ENCODE peak calls at places on chromosomes 3 and 15, in six cellular contexts. M is ovary, A is ascending aorta, V is progenitor cell of endocrine pancreas, K is activated T-cell treated with anti-CD3 and anti-CD28 coated beads for 4 hours, S is lower leg skin. D is an unnamed sample.

GRCh38 chr3:69809076-69809835 is 70.0 kb downstream of the MITF start:
- DNase-seq in V (no peak), A (no peak), M (no peak), S (no peak), K (no peak), D (no peak)

GRCh38 chr3:187264051-187264450 is 27.5 kb downstream of the MASP1 start:
- DNase-seq in M (no peak), V (no peak), S (no peak), A (no peak), K (no peak), D (no peak)

GRCh38 chr15:39642011-39642640 is 61.2 kb downstream of the THBS1 start:
- DNase-seq in V (no peak), S (no peak), K (no peak), M (no peak), A (no peak), D (no peak)

GRCh38 chr15:39587291-39587909 is 6.5 kb downstream of the THBS1 start:
- DNase-seq in S (no peak), V (no peak), K (no peak), A (no peak), M (no peak), D (no peak)

GRCh38 chr3:130963878-130964277 is 62.7 kb downstream of the ASTE1 start:
- DNase-seq in A (no peak), S (no peak), K (no peak), M (no peak), V (no peak), D (no peak)

GRCh38 chr3:81998139-81998755 is 236.8 kb upstream of the GBE1 start:
- DNase-seq in K (no peak), S (no peak), V (no peak), A (no peak), M (no peak), D (no peak)

GRCh38 chr15:66293419-66294156 is at the start of gene DIS3L:
- DNase-seq in S (peak), M (peak), K (peak), A (peak), V (peak), D (no peak)

GRCh38 chr3:156307704-156308103 is 187.3 kb downstream of the KCNAB1 start:
- DNase-seq in V (no peak), S (no peak), K (no peak), A (peak), M (peak), D (no peak)

GRCh38 chr3:4509043-4509442 is 15.9 kb downstream of the ITPR1 start:
- DNase-seq in A (no peak), S (no peak), V (no peak), K (no peak), M (no peak), D (no peak)

GRCh38 chr3:31934866-31935265 is 46.2 kb downstream of the OSBPL10 start:
- DNase-seq in V (no peak), K (no peak), M (no peak), S (no peak), A (no peak), D (no peak)

GRCh38 chr15:67024998-67025368 is 40.4 kb upstream of the SMAD3 start:
- DNase-seq in V (no peak), K (no peak), S (no peak), A (peak), M (no peak), D (no peak)

GRCh38 chr3:181176610-181177009 is 187.1 kb upstream of the DNAJC19 start:
- DNase-seq in M (peak), V (no peak), A (peak), K (peak), S (peak), D (peak)

GRCh38 chr3:59839283-59839682 is 789.5 kb upstream of the CFAP20DC start:
- DNase-seq in M (no peak), K (no peak), S (no peak), V (no peak), A (no peak), D (no peak)

GRCh38 chr3:106208979-106209378 is 340.2 kb upstream of the CBLB start:
- DNase-seq in K (no peak), S (no peak), M (no peak), A (no peak), V (no peak), D (no peak)

GRCh38 chr3:135154186-135154585 is 359.1 kb downstream of the EPHB1 start:
- DNase-seq in K (no peak), A (no peak), S (no peak), V (no peak), M (no peak), D (no peak)

GRCh38 chr15:90871097-90871715 is 2.8 kb downstream of the FURIN start:
- DNase-seq in V (no peak), S (no peak), K (no peak), A (no peak), M (peak), D (no peak)

GRCh38 chr3:29694331-29694730 is 413.5 kb downstream of the RBMS3 start:
- DNase-seq in K (no peak), V (no peak), A (no peak), S (no peak), M (no peak), D (no peak)

GRCh38 chr3:158983480-158983879 is 181.6 kb downstream of the MFSD1 start:
- DNase-seq in A (no peak), S (no peak), V (no peak), K (no peak), M (no peak), D (no peak)

GRCh38 chr15:29935296-29936020 is 113.2 kb upstream of the TJP1 start:
- DNase-seq in M (no peak), V (no peak), A (no peak), K (no peak), S (no peak), D (no peak)

GRCh38 chr3:178699810-178700209 is 163.6 kb downstream of the KCNMB2 start:
- DNase-seq in A (no peak), V (no peak), S (no peak), K (no peak), M (no peak), D (no peak)

GRCh38 chr3:120181632-120182031 is 87.4 kb upstream of the GSK3B start:
- DNase-seq in M (no peak), A (no peak), S (no peak), K (no peak), V (no peak), D (no peak)

GRCh38 chr15:100115711-100116090 is 226.1 kb downstream of the ADAMTS17 start:
- DNase-seq in V (no peak), S (no peak), A (no peak), M (no peak), K (no peak), D (no peak)

GRCh38 chr3:66047321-66048050 is 8.8 kb upstream of the MAGI1 start:
- DNase-seq in S (no peak), K (no peak), M (peak), A (peak), V (no peak), D (no peak)

GRCh38 chr15:43795997-43796396 is 3.9 kb downstream of the SERF2 start:
- DNase-seq in S (no peak), M (no peak), V (no peak), K (no peak), A (no peak), D (no peak)

GRCh38 chr3:150447631-150448465 is 39.8 kb downstream of the TSC22D2 start:
- DNase-seq in A (no peak), K (no peak), S (no peak), M (no peak), V (no peak), D (no peak)

GRCh38 chr3:113514265-113514769 is 639 bp downstream of the SPICE1 start:
- DNase-seq in K (no peak), V (no peak), S (no peak), M (no peak), A (no peak), D (no peak)

GRCh38 chr3:50156991-50157493 is 1.9 kb downstream of the SEMA3F start:
- DNase-seq in A (no peak), M (no peak), S (no peak), V (no peak), K (no peak), D (no peak)

GRCh38 chr15:26838742-26839460 is 28.0 kb upstream of the GABRA5 start:
- DNase-seq in K (no peak), V (no peak), S (no peak), M (no peak), A (no peak), D (peak)

GRCh38 chr3:172506094-172506493 is 17.1 kb downstream of the TNFSF10 start:
- DNase-seq in V (no peak), M (no peak), A (no peak), S (no peak), K (no peak), D (no peak)

GRCh38 chr3:42876940-42877720 is 1.5 kb upstream of the CYP8B1 start:
- DNase-seq in A (no peak), K (no peak), V (no peak), M (no peak), S (no peak), D (no peak)

GRCh38 chr3:54514416-54514815 is 392.1 kb downstream of the CACNA2D3 start:
- DNase-seq in K (no peak), S (no peak), M (no peak), A (no peak), V (no peak), D (no peak)

GRCh38 chr3:146421814-146422748 is 47.3 kb downstream of the PLSCR2 start:
- DNase-seq in A (no peak), V (no peak), M (no peak), K (no peak), S (no peak), D (no peak)